ENCODE peak calls at places on chromosomes 2 and 18, in six cellular contexts. Z, E, K, R, T and V are unnamed samples.

GRCh38 chr18:79586436-79587297 is 92.9 kb upstream of the CTDP1 start:
- DNase-seq in Z (peak; percentile 19), E (no peak), K (no peak), R (no peak), T (no peak), V (no peak)

GRCh38 chr2:26772064-26773001 is 8.2 kb downstream of the SLC35F6 start:
- DNase-seq in Z (peak; percentile 99), E (no peak), K (no peak), R (peak; percentile 38), T (peak; percentile 19), V (peak; percentile 42)

GRCh38 chr2:216967889-216968288 is 108.0 kb upstream of the TNP1 start:
- DNase-seq in Z (no peak), E (no peak), K (no peak), R (no peak), T (no peak), V (no peak)

GRCh38 chr2:39697480-39697879 is 31.8 kb downstream of the TMEM178A start:
- DNase-seq in Z (no peak), E (peak; percentile 7), K (no peak), R (peak; percentile 3), T (no peak), V (no peak)

GRCh38 chr2:233084488-233084887 is 24.3 kb downstream of the INPP5D start:
- DNase-seq in Z (peak; percentile 75), E (no peak), K (no peak), R (no peak), T (no peak), V (no peak)

GRCh38 chr2:127701193-127701650 is at the start of gene SFT2D3:
- DNase-seq in Z (peak; percentile 88), E (peak; percentile 89), K (peak; percentile 60), R (peak; percentile 89), T (peak; percentile 85), V (peak; percentile 62)

GRCh38 chr18:50080932-50081560 is 113.9 kb downstream of the MYO5B start:
- DNase-seq in Z (no peak), E (no peak), K (no peak), R (no peak), T (no peak), V (no peak)

GRCh38 chr18:79167526-79168190 is 98.5 kb downstream of the ATP9B start:
- DNase-seq in Z (no peak), E (no peak), K (no peak), R (no peak), T (no peak), V (no peak)

GRCh38 chr2:72214429-72215143 is 66.9 kb upstream of the CYP26B1 start:
- DNase-seq in Z (no peak), E (peak; percentile 53), K (peak; percentile 64), R (peak; percentile 76), T (no peak), V (no peak)

GRCh38 chr2:241798631-241799521 is 10.1 kb upstream of the NEU4 start:
- DNase-seq in Z (peak; percentile 9), E (no peak), K (no peak), R (no peak), T (no peak), V (no peak)

GRCh38 chr18:48785091-48785614 is 165.6 kb downstream of the SMAD7 start:
- DNase-seq in Z (no peak), E (no peak), K (no peak), R (no peak), T (no peak), V (no peak)

GRCh38 chr2:192499476-192499875 is 304.7 kb upstream of the TMEFF2 start:
- DNase-seq in Z (no peak), E (peak; percentile 35), K (no peak), R (no peak), T (no peak), V (peak; percentile 40)

GRCh38 chr18:68438983-68439382 is 275.9 kb downstream of the TMX3 start:
- DNase-seq in Z (no peak), E (no peak), K (peak; percentile 82), R (peak; percentile 81), T (no peak), V (peak; percentile 71)

GRCh38 chr2:42958036-42958370 is 165.6 kb upstream of the HAAO start:
- DNase-seq in Z (no peak), E (no peak), K (no peak), R (no peak), T (no peak), V (no peak)

GRCh38 chr2:65045651-65046050 is 10.6 kb upstream of the CEP68 start:
- DNase-seq in Z (no peak), E (peak; percentile 59), K (no peak), R (peak; percentile 30), T (no peak), V (no peak)

GRCh38 chr2:197212344-197213262 is 98.0 kb downstream of the ANKRD44 start:
- DNase-seq in Z (no peak), E (no peak), K (no peak), R (peak; percentile 49), T (peak; percentile 24), V (no peak)

GRCh38 chr2:221309888-221310287 is 262.2 kb downstream of the EPHA4 start:
- DNase-seq in Z (no peak), E (no peak), K (no peak), R (no peak), T (no peak), V (no peak)

GRCh38 chr18:3468833-3469232 is 18.9 kb downstream of the TGIF1 start:
- DNase-seq in Z (no peak), E (no peak), K (no peak), R (no peak), T (no peak), V (no peak)

GRCh38 chr18:61892683-61893303 is at the start of gene RNF152:
- DNase-seq in Z (peak; percentile 30), E (peak; percentile 27), K (no peak), R (peak; percentile 25), T (no peak), V (no peak)

GRCh38 chr2:46717733-46718121 is 197.9 kb downstream of the MCFD2 start:
- DNase-seq in Z (no peak), E (peak; percentile 41), K (no peak), R (peak; percentile 44), T (no peak), V (no peak)

GRCh38 chr2:56288863-56289580 is 105.2 kb downstream of the CCDC85A start:
- DNase-seq in Z (no peak), E (no peak), K (no peak), R (no peak), T (no peak), V (no peak)

GRCh38 chr2:97995026-97995733 is 568 bp downstream of the TMEM131 start:
- DNase-seq in Z (peak; percentile 27), E (peak; percentile 33), K (no peak), R (peak; percentile 17), T (peak; percentile 18), V (no peak)

GRCh38 chr2:233544079-233544690 is 22.4 kb downstream of the USP40 start:
- DNase-seq in Z (no peak), E (peak; percentile 12), K (no peak), R (no peak), T (no peak), V (no peak)

GRCh38 chr2:190634381-190634780 is 14.5 kb upstream of the NAB1 start:
- DNase-seq in Z (no peak), E (no peak), K (peak; percentile 79), R (peak; percentile 43), T (no peak), V (no peak)

GRCh38 chr2:239167011-239167673 is 233.7 kb downstream of the HDAC4 start:
- DNase-seq in Z (peak; percentile 9), E (no peak), K (no peak), R (no peak), T (no peak), V (no peak)

GRCh38 chr2:170292415-170292814 is 114.5 kb downstream of the MYO3B start:
- DNase-seq in Z (no peak), E (no peak), K (no peak), R (no peak), T (no peak), V (no peak)

GRCh38 chr18:74898965-74899364 is 301.3 kb downstream of the ZNF407 start:
- DNase-seq in Z (no peak), E (peak; percentile 94), K (no peak), R (peak; percentile 68), T (no peak), V (peak; percentile 44)

DNA sequence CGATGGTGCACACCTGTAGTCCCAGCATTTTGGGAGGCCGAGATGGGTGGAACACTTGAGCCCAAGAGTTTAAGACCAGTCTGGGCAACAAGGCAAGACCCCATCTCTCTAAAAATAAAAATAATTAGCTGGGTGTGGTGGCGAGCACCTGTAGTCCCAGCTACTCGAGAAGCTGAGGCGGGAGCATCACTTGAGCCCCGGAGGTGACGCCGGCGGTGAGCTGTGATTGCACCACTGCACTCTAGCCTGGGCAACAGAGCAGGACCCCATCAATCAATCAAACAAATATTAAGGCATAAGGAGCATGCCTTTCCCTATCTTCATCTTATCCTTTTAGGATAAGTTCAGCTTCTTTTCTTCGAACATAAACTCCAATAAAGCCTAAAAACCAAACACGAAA is 1.1 kb downstream of the WDSUB1 start:
- DNase-seq in Z (no peak), E (no peak), K (no peak), R (no peak), T (no peak), V (no peak)
- H3K4me3 ChIP-seq in Z (peak overlapping the region; percentile 95), E (peak overlapping the region; percentile 79), K (peak overlapping the region; percentile 98), R (peak overlapping the region; percentile 59), T (no peak overlapping the region), V (peak overlapping the region; percentile 83)

GRCh38 chr2:224835405-224835804 is 119.2 kb upstream of the CCDC195 start:
- DNase-seq in Z (no peak), E (no peak), K (no peak), R (no peak), T (no peak), V (no peak)

GRCh38 chr2:224837066-224837465 is 120.9 kb upstream of the CCDC195 start:
- DNase-seq in Z (no peak), E (no peak), K (no peak), R (no peak), T (no peak), V (no peak)

GRCh38 chr2:224833986-224834385 is 117.8 kb upstream of the CCDC195 start:
- DNase-seq in Z (no peak), E (no peak), K (no peak), R (no peak), T (no peak), V (no peak)

GRCh38 chr2:224836263-224836662 is 120.1 kb upstream of the CCDC195 start:
- DNase-seq in Z (no peak), E (no peak), K (peak; percentile 42), R (peak; percentile 48), T (no peak), V (no peak)

GRCh38 chr2:224832207-224832606 is 116.0 kb upstream of the CCDC195 start:
- DNase-seq in Z (no peak), E (no peak), K (no peak), R (peak; percentile 65), T (no peak), V (no peak)
- H3K4me3 ChIP-seq in Z (no peak overlapping the region), E (no peak overlapping the region), K (no peak overlapping the region), R (no peak overlapping the region), T (no peak overlapping the region), V (no peak overlapping the region)

GRCh38 chr2:9234680-9235387 is 28.2 kb downstream of the ASAP2 start:
- DNase-seq in Z (no peak), E (peak; percentile 89), K (peak; percentile 66), R (peak; percentile 95), T (no peak), V (no peak)
- H3K4me3 ChIP-seq in Z (peak overlapping the region; percentile 7), E (no peak overlapping the region), K (no peak overlapping the region), R (no peak overlapping the region), T (no peak overlapping the region), V (no peak overlapping the region)

DNA sequence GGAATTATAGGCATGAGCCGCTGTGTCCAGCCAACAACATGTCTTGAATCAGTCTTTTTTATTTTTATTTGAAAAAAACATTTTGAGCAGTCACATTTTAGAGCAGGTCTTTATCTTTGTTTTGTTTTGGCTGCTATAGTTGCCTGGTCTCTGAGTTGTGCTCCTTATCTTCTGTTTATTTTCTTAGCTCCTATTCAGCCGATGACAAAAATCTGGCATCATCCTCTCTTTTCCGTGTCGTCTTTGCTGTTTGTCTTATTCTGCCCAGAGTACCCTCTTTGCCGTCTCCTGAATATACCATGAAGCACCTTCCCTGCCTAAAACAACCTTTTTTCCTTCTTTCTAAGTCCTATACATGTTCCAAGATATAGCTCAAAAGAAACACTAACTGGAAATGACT is 201.1 kb downstream of the THSD7B start:
- DNase-seq in Z (no peak), E (no peak), K (no peak), R (no peak), T (no peak), V (no peak)
- H3K4me3 ChIP-seq in Z (no peak overlapping the region), E (no peak overlapping the region), K (no peak overlapping the region), R (no peak overlapping the region), T (no peak overlapping the region), V (no peak overlapping the region)